ENCODE peak calls at places on chromosomes 2 and 18, in four cellular contexts. B, A, I and P are unnamed samples. For H3K4me1, the result is how much of the 10 kb centered on the place peaks cover.

GRCh38 chr2:9286553-9287399 is 80.2 kb downstream of the ASAP2 start:
- DNase-seq in I (peak), A (peak), B (no peak), P (no peak)

GRCh38 chr18:44791520-44791919 is 110.8 kb downstream of the SETBP1 start:
- DNase-seq in A (no peak), I (no peak), B (no peak), P (peak)

GRCh38 chr2:13822365-13822764 is 810.2 kb upstream of the LRATD1 start:
- DNase-seq in A (no peak), B (no peak), I (no peak), P (no peak)

GRCh38 chr2:126784045-126784444 is 114.6 kb upstream of the TEX51 start:
- DNase-seq in I (no peak), A (no peak), B (no peak), P (no peak)

GRCh38 chr2:232831496-232831895 is 38.6 kb upstream of the SNORC start:
- DNase-seq in I (no peak), A (no peak), B (no peak), P (no peak)

GRCh38 chr2:42969231-42970150 is 177.1 kb upstream of the HAAO start:
- DNase-seq in A (no peak), I (peak), B (peak), P (no peak)

GRCh38 chr2:52897511-52898085 is 870.0 kb upstream of the CHAC2 start:
- DNase-seq in A (no peak), B (no peak), I (no peak), P (no peak)

GRCh38 chr2:10762651-10763460 is 41.4 kb downstream of the ATP6V1C2 start:
- DNase-seq in A (peak), I (peak), B (no peak), P (no peak)

GRCh38 chr2:216773072-216773471 is 77.7 kb upstream of the IGFBP5 start:
- DNase-seq in A (no peak), I (no peak), B (peak), P (no peak)

GRCh38 chr2:134667541-134667940 is 51.3 kb downstream of the TMEM163 start:
- DNase-seq in I (no peak), B (no peak), A (no peak), P (no peak)

GRCh38 chr2:105873721-105874120 is 129.0 kb downstream of the NCK2 start:
- DNase-seq in A (no peak), B (no peak), I (peak), P (no peak)

GRCh38 chr2:25528173-25528572 is 145.2 kb downstream of the DTNB start:
- DNase-seq in A (no peak), I (peak), B (no peak), P (no peak)

GRCh38 chr2:527581-527980 is 149.6 kb downstream of the TMEM18 start:
- DNase-seq in B (no peak), A (no peak), I (no peak), P (no peak)

GRCh38 chr18:36386150-36386920 is 88.8 kb downstream of the FHOD3 start:
- DNase-seq in B (no peak), I (no peak), A (no peak), P (no peak)

GRCh38 chr2:71884303-71885042 is 263.2 kb downstream of the CYP26B1 start:
- DNase-seq in B (no peak), A (no peak), I (peak), P (no peak)

GRCh38 chr18:63336366-63337099 is 17.0 kb upstream of the BCL2 start:
- DNase-seq in I (peak), A (peak), B (no peak), P (no peak)

GRCh38 chr2:80496770-80497169 is 192.2 kb upstream of the LRRTM1 start:
- DNase-seq in I (peak), B (no peak), A (no peak), P (no peak)

GRCh38 chr2:141062016-141062415 is 1068.8 kb downstream of the LRP1B start:
- DNase-seq in I (no peak), B (no peak), A (no peak), P (no peak)

GRCh38 chr18:62566199-62566598 is 43.4 kb downstream of the ZCCHC2 start:
- DNase-seq in B (no peak), A (no peak), I (peak), P (peak)

GRCh38 chr2:241357531-241357930 is 1.4 kb downstream of the FARP2 start:
- DNase-seq in A (no peak), I (no peak), B (no peak), P (no peak)

GRCh38 chr2:3659447-3660432 is 1.7 kb downstream of the ALLC start:
- DNase-seq in I (peak), B (peak), A (no peak), P (no peak)

GRCh38 chr18:26133652-26134051 is at the start of gene PSMA8:
- DNase-seq in A (no peak), I (no peak), B (peak), P (no peak)

GRCh38 chr2:170434900-170435640 is 257.1 kb downstream of the MYO3B start:
- DNase-seq in I (no peak), A (no peak), B (no peak), P (no peak)

GRCh38 chr18:24268784-24269550 is 128.7 kb downstream of the OSBPL1A start:
- DNase-seq in A (no peak), I (no peak), B (no peak), P (no peak)

GRCh38 chr2:209499071-209499470 is 75.2 kb downstream of the MAP2 start:
- DNase-seq in B (no peak), I (peak), A (no peak), P (no peak)

GRCh38 chr2:151508519-151508918 is 98.8 kb downstream of the RIF1 start:
- DNase-seq in B (no peak), A (no peak), I (no peak), P (no peak)

GRCh38 chr2:27954771-27955384 is 64.3 kb downstream of the BABAM2 start:
- DNase-seq in A (no peak), I (peak), B (peak), P (peak)

GRCh38 chr2:174748948-174749347 is 15.3 kb downstream of the CHRNA1 start:
- DNase-seq in I (peak), B (peak), A (peak), P (peak)

GRCh38 chr18:22427797-22428549 is 10.3 kb upstream of the CTAGE1 start:
- DNase-seq in B (no peak), A (no peak), I (no peak), P (no peak)

GRCh38 chr2:120389036-120389391 is 43.1 kb downstream of the INHBB start:
- DNase-seq in B (no peak), I (no peak), A (no peak), P (peak)

GRCh38 chr2:129428086-129428660 is 551.3 kb upstream of the RAB6C start:
- DNase-seq in A (no peak), B (no peak), I (no peak), P (no peak)

GRCh38 chr2:177445223-177445622 is 52.6 kb downstream of the AGPS start:
- DNase-seq in B (no peak), I (no peak), A (no peak), P (no peak)

GRCh38 chr2:232512557-232512956 is 7.6 kb upstream of the PRSS56 start:
- DNase-seq in A (no peak), I (no peak), B (no peak), P (no peak)

GRCh38 chr18:32373505-32373904 is 97.2 kb downstream of the GAREM1 start:
- DNase-seq in I (no peak), B (no peak), A (no peak), P (no peak)

GRCh38 chr2:165202230-165202629 is 1.6 kb downstream of the SCN3A start:
- DNase-seq in A (no peak), I (no peak), B (no peak), P (no peak)

GRCh38 chr2:55530539-55531081 is 11.1 kb downstream of the CFAP36 start:
- DNase-seq in B (no peak), A (no peak), I (no peak), P (no peak)

GRCh38 chr2:157946919-157947557 is 70.9 kb upstream of the ACVR1 start:
- DNase-seq in A (no peak), I (no peak), B (no peak), P (no peak)
- H3K4me1 ChIP-seq in A (under half), I (under half), B (under half), P (under half)

GRCh38 chr2:98482362-98482761 is 37.7 kb downstream of the INPP4A start:
- DNase-seq in B (no peak), A (no peak), I (no peak), P (no peak)
- H3K4me1 ChIP-seq in B (under half), A (under half), I (under half), P (under half)

DNA sequence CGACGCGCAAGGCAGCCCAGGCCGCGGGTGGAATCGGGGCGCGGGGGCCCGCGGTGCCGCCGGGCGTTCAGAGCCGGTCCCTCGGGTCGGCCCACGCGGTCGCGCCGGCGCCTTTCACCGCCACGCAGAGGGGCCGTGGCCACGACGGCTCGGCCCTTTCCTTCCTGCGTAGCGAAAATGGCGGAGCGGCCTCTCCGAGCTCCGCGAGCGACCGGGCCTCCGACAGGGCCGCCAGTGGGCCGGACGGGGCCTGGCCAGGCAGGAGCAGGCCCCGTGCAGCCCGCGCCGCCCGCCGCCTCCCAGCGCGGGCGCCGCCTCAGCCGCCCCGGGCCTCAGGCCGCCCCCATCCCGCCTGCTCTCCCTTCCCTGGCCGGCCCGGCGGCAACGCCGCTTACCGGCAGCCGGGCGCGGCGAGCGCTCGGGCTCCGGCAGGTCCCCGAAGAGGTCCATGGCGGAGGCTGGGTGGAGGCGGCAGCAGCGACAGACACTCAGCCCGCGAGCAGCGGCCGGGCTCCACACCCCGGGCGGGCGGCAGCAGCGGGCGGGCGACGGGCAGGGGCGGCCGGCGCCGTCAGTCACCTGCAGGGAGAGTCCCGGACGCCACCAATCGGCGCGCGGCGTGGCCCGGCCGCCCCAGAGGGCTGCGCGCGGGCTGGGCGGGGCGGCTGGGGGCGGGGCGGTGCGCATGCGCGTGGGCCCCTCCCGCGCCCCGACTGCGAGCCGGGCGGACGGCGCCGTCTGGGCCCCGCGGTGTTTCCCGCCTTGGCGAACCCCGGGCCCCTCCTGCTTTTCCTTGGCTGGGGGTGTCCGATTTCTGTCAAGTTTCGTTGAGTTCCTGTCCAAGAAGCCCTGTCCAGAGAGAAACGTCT is at the start of gene ILKAP:
- DNase-seq in B (peak), A (peak), I (peak), P (peak)
- H3K4me1 ChIP-seq in B (under half), A (under half), I (under half), P (under half)

GRCh38 chr2:64938607-64939285 is 50.5 kb upstream of the SLC1A4 start:
- DNase-seq in I (no peak), B (no peak), A (no peak), P (no peak)

GRCh38 chr2:64936809-64937208 is 52.4 kb upstream of the SLC1A4 start:
- DNase-seq in A (no peak), B (no peak), I (no peak), P (no peak)

GRCh38 chr2:64939332-64939917 is 49.8 kb upstream of the SLC1A4 start:
- DNase-seq in B (no peak), A (no peak), I (no peak), P (no peak)

GRCh38 chr2:64934530-64934929 is 54.7 kb upstream of the SLC1A4 start:
- DNase-seq in B (no peak), A (no peak), I (no peak), P (no peak)

DNA sequence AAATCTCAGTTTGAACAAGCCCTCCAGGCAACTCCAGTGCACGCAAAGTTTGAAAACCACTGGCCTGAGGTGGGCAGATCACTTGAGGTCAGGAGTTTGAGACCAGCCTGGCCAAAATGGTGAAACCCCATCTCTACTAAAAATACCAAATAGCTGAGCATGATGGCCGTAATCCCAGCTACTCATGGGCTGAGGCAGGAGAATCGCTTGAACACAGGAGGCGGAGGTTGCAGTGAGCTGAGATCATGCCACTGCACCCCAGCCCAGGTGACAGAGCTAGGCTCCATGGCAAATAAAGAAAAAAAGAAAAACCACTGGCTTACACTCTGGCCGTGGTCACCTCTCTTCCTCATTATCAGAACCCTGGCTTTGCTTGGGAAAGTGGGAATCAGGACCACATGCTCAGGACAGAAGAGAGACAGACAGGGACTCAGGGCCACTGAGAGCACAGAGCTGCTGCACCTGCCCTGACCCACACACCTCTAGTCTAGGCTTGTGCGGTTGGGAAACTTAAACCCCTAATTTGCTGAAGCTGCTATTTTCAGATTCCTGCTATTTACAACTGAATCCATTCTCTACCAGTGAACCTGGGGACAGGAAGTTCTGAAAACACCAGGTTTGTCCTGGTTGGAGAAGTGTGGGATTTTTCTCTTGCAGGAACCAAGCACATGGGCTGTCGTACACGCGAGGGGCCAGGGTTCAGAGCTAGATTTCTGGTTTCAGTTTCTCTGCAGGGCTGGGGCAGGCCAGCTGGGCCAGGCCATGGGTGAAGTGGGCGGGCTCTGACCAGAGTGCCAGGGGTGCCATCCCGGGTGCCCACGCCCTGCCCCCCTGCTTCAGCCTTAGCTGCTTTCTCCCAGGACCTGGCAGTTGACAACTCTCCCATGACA is 51.6 kb upstream of the SLC1A4 start:
- DNase-seq in B (peak), I (no peak), A (no peak), P (no peak)
- H3K4me1 ChIP-seq in B (under half), I (under half), A (under half), P (under half)

DNA sequence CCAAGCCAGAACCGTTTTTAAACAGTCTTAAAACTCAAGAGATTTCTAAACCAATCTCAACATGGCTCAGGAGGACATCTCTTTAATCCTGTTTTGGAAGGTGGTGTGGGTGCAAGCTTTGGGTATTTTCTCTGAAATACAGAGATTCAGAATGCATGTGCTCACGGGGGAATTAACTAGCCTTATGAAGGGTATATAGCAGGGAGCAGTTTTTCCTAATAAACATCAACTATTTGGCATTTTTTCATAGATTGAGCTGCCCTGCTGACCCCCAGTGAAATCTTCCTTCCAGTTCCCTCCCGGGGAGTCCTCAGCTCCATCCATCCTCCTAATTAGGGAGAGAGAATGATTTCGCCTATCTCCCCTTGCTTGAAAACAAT is 122.6 kb downstream of the SMAD7 start:
- DNase-seq in I (no peak), A (no peak), B (no peak), P (peak)
- H3K4me1 ChIP-seq in I (under half), A (under half), B (under half), P (under half)

GRCh38 chr2:160207271-160207670 is 7.2 kb upstream of the ITGB6 start:
- DNase-seq in B (no peak), A (no peak), I (no peak), P (no peak)

GRCh38 chr2:160208662-160209229 is 8.7 kb upstream of the ITGB6 start:
- DNase-seq in B (no peak), A (no peak), I (no peak), P (no peak)

GRCh38 chr2:160205511-160205910 is 5.4 kb upstream of the ITGB6 start:
- DNase-seq in A (peak), B (peak), I (peak), P (peak)

GRCh38 chr2:160207804-160208661 is 8.0 kb upstream of the ITGB6 start:
- DNase-seq in B (peak), A (peak), I (peak), P (peak)

GRCh38 chr2:160206436-160206835 is 6.4 kb upstream of the ITGB6 start:
- DNase-seq in A (no peak), B (no peak), I (no peak), P (no peak)
- H3K4me1 ChIP-seq in A (under half), B (under half), I (under half), P (under half)

GRCh38 chr18:9772847-9773677 is 65.0 kb downstream of the RAB31 start:
- DNase-seq in I (no peak), B (no peak), A (no peak), P (no peak)
- H3K4me1 ChIP-seq in I (under half), B (under half), A (under half), P (under half)

DNA sequence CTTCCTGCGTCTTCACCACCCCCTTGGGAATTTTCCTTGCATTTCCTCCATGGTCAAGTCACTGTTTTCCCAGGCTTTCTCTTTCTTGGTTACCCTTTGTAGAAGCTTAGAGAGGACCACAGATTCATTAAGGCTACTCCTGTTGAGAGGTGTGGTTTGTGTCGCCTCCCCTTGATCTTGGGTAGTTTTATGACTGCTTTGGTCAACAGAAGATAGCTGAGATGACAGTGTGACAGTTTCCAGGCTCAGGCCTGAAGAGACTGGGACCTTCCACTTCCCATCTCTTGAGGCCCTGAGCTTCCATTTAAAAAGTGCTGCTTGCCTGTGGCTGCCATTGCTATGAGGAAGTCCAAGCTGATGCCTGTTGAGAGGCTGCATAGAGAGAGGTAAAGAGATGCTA is 5.4 kb downstream of the ACOXL start:
- DNase-seq in B (no peak), A (no peak), I (no peak), P (no peak)
- H3K4me1 ChIP-seq in B (under half), A (under half), I (under half), P (under half)